ENCODE peak calls at places on chromosome 11, in five cellular contexts. L, S, B, J and N are unnamed samples. For H3K9me3, the result is how much of the 10 kb centered on the place peaks cover.

GRCh38 chr11:28140689-28141455 is 32.7 kb downstream of the METTL15 start:
- DNase-seq in L (no peak), S (no peak), B (no peak), J (no peak), N (no peak)

GRCh38 chr11:64694821-64695365 is 28.1 kb downstream of the NRXN2 start:
- DNase-seq in L (no peak), S (no peak), B (peak), J (no peak), N (no peak)

GRCh38 chr11:64360403-64360980 is 1.5 kb downstream of the RPS6KA4 start:
- DNase-seq in L (no peak), S (no peak), B (no peak), J (no peak), N (no peak)

GRCh38 chr11:67418476-67419281 is 3.2 kb downstream of the CARNS1 start:
- DNase-seq in L (no peak), S (no peak), B (peak), J (no peak), N (no peak)

GRCh38 chr11:116579857-116580727 is 192.7 kb downstream of the BUD13 start:
- DNase-seq in L (no peak), S (no peak), B (no peak), J (no peak), N (no peak)

GRCh38 chr11:13434247-13435205 is 28.5 kb downstream of the BTBD10 start:
- DNase-seq in L (no peak), S (no peak), B (no peak), J (no peak), N (no peak)

GRCh38 chr11:57255618-57256017 is 18.6 kb upstream of the APLNR start:
- DNase-seq in L (no peak), S (no peak), B (no peak), J (no peak), N (no peak)

GRCh38 chr11:12845739-12846358 is 163.3 kb upstream of the RASSF10 start:
- DNase-seq in L (peak), S (peak), B (no peak), J (no peak), N (peak)

GRCh38 chr11:109426442-109426841 is 4.5 kb downstream of the C11orf87 start:
- DNase-seq in L (no peak), S (peak), B (no peak), J (no peak), N (no peak)

GRCh38 chr11:45026835-45027234 is 76.2 kb upstream of the TP53I11 start:
- DNase-seq in L (no peak), S (no peak), B (no peak), J (no peak), N (no peak)

GRCh38 chr11:32231909-32232493 is 141.1 kb downstream of the RCN1 start:
- DNase-seq in L (no peak), S (peak), B (no peak), J (no peak), N (no peak)

GRCh38 chr11:67054851-67055523 is 1.7 kb upstream of the RHOD start:
- DNase-seq in L (no peak), S (peak), B (no peak), J (no peak), N (no peak)

GRCh38 chr11:103397369-103397768 is 288.1 kb downstream of the DYNC2H1 start:
- DNase-seq in L (no peak), S (no peak), B (no peak), J (no peak), N (no peak)

GRCh38 chr11:41954034-41954433 is 494.6 kb upstream of the LRRC4C start:
- DNase-seq in L (no peak), S (no peak), B (no peak), J (no peak), N (no peak)

GRCh38 chr11:727859-728748 is 19.2 kb upstream of the TALDO1 start:
- DNase-seq in L (peak), S (peak), B (peak), J (peak), N (peak)

GRCh38 chr11:106463796-106464201 is 386.3 kb downstream of the AASDHPPT start:
- DNase-seq in L (no peak), S (no peak), B (no peak), J (no peak), N (no peak)

GRCh38 chr11:13446444-13446843 is 16.6 kb downstream of the BTBD10 start:
- DNase-seq in L (no peak), S (peak), B (no peak), J (no peak), N (no peak)

GRCh38 chr11:5280582-5281102 is 10.9 kb upstream of the HBE1 start:
- DNase-seq in L (no peak), S (peak), B (peak), J (peak), N (no peak)

GRCh38 chr11:77091146-77091940 is 11.3 kb upstream of the OMP start:
- DNase-seq in L (peak), S (peak), B (peak), J (peak), N (peak)

GRCh38 chr11:63986932-63987513 is 785 bp downstream of the OTUB1 start:
- DNase-seq in L (peak), S (no peak), B (no peak), J (no peak), N (no peak)

GRCh38 chr11:25357133-25357532 is 860.3 kb downstream of the LUZP2 start:
- DNase-seq in L (no peak), S (no peak), B (no peak), J (no peak), N (no peak)

GRCh38 chr11:24593332-24593731 is 96.5 kb downstream of the LUZP2 start:
- DNase-seq in L (no peak), S (no peak), B (no peak), J (no peak), N (no peak)

GRCh38 chr11:453564-453963 is 3.5 kb downstream of the PTDSS2 start:
- DNase-seq in L (no peak), S (no peak), B (no peak), J (no peak), N (no peak)

GRCh38 chr11:69293819-69294505 is at the start of gene MYEOV:
- DNase-seq in L (no peak), S (peak), B (no peak), J (no peak), N (no peak)

DNA sequence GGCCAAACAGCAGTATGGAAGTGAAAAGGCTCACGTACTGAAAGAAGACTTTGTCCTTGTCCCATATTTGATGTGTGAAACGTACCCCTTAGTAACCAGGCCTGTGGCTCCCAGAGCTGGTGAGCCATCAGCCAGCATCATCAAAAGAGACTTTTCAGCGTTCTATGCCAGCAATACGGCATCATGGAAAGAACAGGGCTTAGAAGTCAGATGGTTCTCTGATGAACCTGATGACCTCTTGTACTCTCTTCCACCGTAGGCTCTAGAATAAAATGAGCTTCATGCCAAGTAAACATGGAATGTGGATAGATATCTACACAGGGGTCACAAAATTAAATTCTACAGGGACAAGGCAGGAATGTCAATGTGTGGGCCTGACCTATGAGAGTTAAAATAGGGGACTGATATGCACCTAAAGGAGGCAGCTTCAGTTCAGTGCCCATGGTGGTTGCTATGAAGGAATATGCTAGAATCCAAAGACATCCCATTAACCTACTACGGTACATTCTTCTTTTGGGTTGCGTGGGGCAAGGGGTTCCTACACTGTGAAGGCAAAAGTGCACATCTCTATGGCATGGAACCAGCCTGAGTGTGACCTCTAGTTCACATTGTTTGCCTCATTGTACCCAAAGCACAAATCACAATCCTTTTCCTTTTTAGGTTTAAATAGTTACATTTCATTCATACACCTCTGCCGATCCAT is 130.6 kb downstream of the ETS1 start:
- DNase-seq in L (no peak), S (no peak), B (no peak), J (no peak), N (no peak)
- TF ChIP-seq POLR2A in L (no peak), S (no peak), B (no peak), J (no peak), N (no peak)

GRCh38 chr11:111528557-111528956 is 12.0 kb upstream of the LAYN start:
- DNase-seq in L (no peak), S (no peak), B (no peak), J (no peak), N (no peak)

GRCh38 chr11:111532365-111532709 is 8.2 kb upstream of the LAYN start:
- DNase-seq in L (no peak), S (no peak), B (no peak), J (no peak), N (no peak)

GRCh38 chr11:111530091-111530490 is 10.4 kb upstream of the LAYN start:
- DNase-seq in L (no peak), S (no peak), B (no peak), J (no peak), N (no peak)

GRCh38 chr11:111531156-111531555 is 9.4 kb upstream of the LAYN start:
- DNase-seq in L (no peak), S (no peak), B (no peak), J (no peak), N (no peak)

DNA sequence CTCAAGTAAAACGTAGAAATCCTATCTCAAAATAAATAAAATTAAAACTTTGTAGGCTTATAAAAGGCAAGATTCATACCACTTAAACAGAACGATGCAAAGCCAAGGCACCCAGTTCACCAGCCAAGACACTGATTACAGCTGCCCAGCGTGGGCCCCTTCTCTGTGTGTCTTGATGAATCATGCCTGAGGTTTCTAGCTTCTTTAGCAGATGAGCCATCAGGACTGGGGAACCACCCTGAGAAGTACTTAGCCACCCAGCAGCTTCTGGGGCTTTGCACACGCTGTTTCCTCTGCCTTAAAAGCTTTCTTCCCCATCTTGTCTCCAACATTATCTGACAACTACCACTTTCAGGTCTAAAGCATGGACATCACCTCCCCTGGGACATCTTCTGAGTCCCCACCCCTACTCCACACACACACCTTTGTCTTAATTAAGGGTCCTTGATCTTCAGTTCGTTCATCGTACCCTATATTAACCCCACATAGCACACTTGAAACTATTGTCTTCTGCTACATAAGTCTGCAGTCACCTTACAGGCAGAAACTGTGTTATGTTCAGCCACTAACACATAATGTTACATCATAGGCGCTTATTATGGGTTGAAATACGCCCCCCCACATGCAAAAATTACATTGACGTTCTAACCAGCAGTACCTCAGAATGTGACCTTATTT is 8.7 kb upstream of the LAYN start:
- DNase-seq in L (no peak), S (peak), B (no peak), J (no peak), N (peak)
- H3K4me3 ChIP-seq in L (no peak), S (no peak), B (no peak), J (no peak), N (no peak)

DNA sequence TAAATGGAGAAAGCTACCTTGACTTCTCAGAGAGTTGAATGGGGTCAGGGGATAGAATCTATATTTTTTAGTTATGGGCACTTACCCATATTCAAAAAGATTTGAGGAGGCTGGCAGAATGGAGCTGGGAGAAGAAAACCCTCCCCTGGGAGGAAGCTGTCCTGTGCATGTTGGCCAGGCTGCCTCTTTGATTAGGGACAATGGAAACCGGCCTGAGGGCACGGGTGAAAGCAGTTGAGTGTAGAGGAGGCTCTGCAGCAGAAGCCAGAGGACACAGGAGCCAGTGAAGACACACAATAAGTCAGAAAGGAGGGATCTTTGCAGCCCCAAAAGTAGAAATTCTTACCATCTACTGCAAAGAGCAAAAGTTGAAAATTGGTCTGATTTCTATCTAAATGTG is 66.6 kb upstream of the B3GAT1 start:
- DNase-seq in L (no peak), S (no peak), B (no peak), J (no peak), N (no peak)
- H3K9me3 ChIP-seq in L (under half), S (under half), B (under half), J (under half), N (under half)

GRCh38 chr11:83166193-83166866 is 9.4 kb downstream of the PCF11 start:
- DNase-seq in L (no peak), S (no peak), B (no peak), J (no peak), N (no peak)
- TF ChIP-seq POLR2A in L (no peak), S (no peak), B (no peak), J (no peak), N (no peak)

GRCh38 chr11:134371436-134372185 is 39.8 kb downstream of the GLB1L2 start:
- DNase-seq in L (peak), S (no peak), B (no peak), J (no peak), N (no peak)

GRCh38 chr11:134374171-134374570 is 37.9 kb downstream of the B3GAT1 start:
- DNase-seq in L (peak), S (no peak), B (no peak), J (no peak), N (no peak)

GRCh38 chr11:134372536-134372935 is 39.5 kb downstream of the B3GAT1 start:
- DNase-seq in L (peak), S (no peak), B (no peak), J (no peak), N (no peak)

GRCh38 chr11:134373591-134374052 is 38.4 kb downstream of the B3GAT1 start:
- DNase-seq in L (peak), S (no peak), B (no peak), J (no peak), N (no peak)

GRCh38 chr11:134372961-134373360 is 39.1 kb downstream of the B3GAT1 start:
- DNase-seq in L (peak), S (no peak), B (no peak), J (no peak), N (no peak)
- H3K4me3 ChIP-seq in L (no peak), S (no peak), B (no peak), J (no peak), N (no peak)

DNA sequence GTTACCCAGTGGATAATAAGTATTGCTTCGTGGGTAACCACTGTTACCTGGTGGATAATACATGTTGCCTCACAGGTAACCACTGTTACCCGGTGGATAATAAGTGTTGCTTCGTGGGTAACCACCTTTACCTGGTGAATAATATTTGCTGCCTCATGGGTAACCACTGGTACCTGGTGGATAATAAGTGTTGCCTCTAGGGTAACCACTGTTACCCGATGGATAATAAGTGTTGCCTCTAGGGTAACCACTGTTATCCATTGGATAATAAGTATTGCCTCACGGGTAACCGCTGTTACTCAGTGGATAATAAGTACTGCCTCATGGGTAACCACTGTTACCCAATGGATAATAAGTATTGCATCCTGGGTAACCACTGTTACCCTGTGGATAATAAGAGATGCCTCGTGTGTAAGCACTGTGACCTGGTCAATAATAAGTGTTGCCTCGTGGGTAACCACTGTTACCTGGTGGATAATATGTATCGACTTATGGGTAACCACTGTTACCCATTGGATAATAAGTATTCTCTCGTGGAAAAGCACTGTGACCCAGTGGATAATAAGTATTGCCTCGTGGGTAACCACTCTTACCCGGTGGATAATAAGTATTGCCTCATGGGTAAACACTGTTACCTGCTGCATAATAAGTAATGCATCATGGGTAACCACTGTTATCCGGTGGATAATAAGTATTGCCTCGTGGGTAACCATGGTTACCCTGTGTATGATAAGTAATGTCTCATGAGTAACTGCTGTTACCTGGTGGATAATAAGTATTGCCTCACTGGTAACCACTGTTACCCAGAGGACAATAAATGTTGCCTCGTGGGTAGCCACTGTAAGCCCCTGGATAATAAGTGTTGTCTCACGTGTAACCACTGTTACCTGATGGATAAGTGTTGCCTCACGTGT is 20.1 kb upstream of the NXPE4 start:
- DNase-seq in L (no peak), S (no peak), B (no peak), J (no peak), N (no peak)
- H3K9me3 ChIP-seq in L (under half), S (under half), B (under half), J (under half), N (under half)

GRCh38 chr11:59668950-59669610 is at the start of gene PATL1:
- DNase-seq in L (peak), S (peak), B (peak), J (peak), N (peak)

GRCh38 chr11:59668188-59668949 is 468 bp downstream of the PATL1 start:
- DNase-seq in L (peak), S (peak), B (peak), J (peak), N (peak)

GRCh38 chr11:59666969-59667368 is 1.9 kb downstream of the PATL1 start:
- DNase-seq in L (no peak), S (no peak), B (no peak), J (no peak), N (no peak)

GRCh38 chr11:59667812-59668187 is 1.0 kb downstream of the PATL1 start:
- DNase-seq in L (no peak), S (no peak), B (no peak), J (no peak), N (no peak)

DNA sequence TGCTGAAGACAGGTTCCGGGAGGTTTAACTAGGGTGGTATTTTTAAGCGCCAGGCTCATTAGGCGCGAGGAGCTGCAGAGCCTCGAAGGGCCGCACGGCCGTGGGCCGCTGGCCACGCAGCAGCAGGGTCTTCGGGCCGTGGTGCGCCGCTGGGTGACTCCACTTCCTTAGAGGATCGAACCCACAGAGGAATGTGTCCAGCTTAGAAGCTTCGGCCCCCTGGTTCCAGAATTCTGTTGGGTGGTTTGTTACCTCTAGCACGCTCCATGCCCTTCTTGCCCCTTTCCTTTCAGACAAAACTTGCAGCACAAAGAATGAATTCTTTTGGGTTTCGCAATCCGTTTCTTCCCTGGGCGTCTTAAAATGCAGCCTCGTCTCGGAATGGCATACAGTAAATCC is 773 bp upstream of the PATL1 start:
- DNase-seq in L (peak), S (peak), B (peak), J (peak), N (peak)
- TF ChIP-seq POLR2A in L (no peak), S (no peak), B (no peak), J (no peak), N (no peak)

DNA sequence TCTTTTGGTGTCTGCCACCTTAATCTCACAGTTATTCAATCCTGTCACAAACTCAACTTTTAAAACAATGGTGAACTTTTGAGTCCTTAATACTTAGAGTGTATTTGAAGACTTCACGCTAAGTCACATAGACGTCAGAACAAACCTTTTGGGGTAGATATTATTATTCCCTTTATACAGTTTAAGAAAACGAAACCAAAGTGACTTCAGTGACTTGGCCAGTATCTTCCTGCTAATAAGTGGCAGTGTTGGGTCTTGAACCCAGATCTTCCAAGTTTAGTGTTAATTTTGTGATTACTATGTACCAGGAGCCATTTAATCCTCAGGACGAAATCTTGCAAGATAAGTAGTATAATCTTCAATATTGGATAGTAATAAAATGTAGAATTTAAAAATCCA is 694 bp downstream of the CEP295 start:
- DNase-seq in L (no peak), S (no peak), B (no peak), J (no peak), N (no peak)
- H3K4me3 ChIP-seq in L (peak), S (peak), B (peak), J (peak), N (peak)